ENCODE peak calls at places on chromosomes 12 and 14, in eight cellular contexts. One of them, this sample, is unnamed.

GRCh38 chr12:28513983-28514382 is 323.7 kb downstream of the CCDC91 start:
- DNase-seq in upper lobe of left lung: no peak
- DNase-seq in transverse colon: no peak
- DNase-seq in K562: no peak
- DNase-seq in suprapubic skin: no peak
- DNase-seq in tibial nerve: no peak
- DNase-seq in stomach: no peak
- DNase-seq in H1: no peak
- DNase-seq in this sample: no peak

GRCh38 chr12:75137896-75138295 is 71.7 kb downstream of the KCNC2 start:
- DNase-seq in upper lobe of left lung: no peak
- DNase-seq in transverse colon: no peak
- DNase-seq in K562: no peak
- DNase-seq in suprapubic skin: no peak
- DNase-seq in tibial nerve: no peak
- DNase-seq in stomach: no peak
- DNase-seq in H1: no peak
- DNase-seq in this sample: no peak

GRCh38 chr14:45252356-45253069 is 489 bp downstream of the MIS18BP1 start:
- DNase-seq in upper lobe of left lung: no peak
- DNase-seq in transverse colon: no peak
- DNase-seq in K562: no peak
- DNase-seq in suprapubic skin: no peak
- DNase-seq in tibial nerve: no peak
- DNase-seq in stomach: no peak
- DNase-seq in H1: no peak
- DNase-seq in this sample: no peak

GRCh38 chr12:19546027-19546426 is 106.7 kb downstream of the AEBP2 start:
- DNase-seq in upper lobe of left lung: no peak
- DNase-seq in transverse colon: no peak
- DNase-seq in K562: no peak
- DNase-seq in suprapubic skin: no peak
- DNase-seq in tibial nerve: peak; percentile 26
- DNase-seq in stomach: no peak
- DNase-seq in H1: no peak
- DNase-seq in this sample: peak; percentile 82

GRCh38 chr12:93892431-93893210 is 215.4 kb downstream of the CRADD start:
- DNase-seq in upper lobe of left lung: no peak
- DNase-seq in transverse colon: no peak
- DNase-seq in K562: no peak
- DNase-seq in suprapubic skin: no peak
- DNase-seq in tibial nerve: no peak
- DNase-seq in stomach: no peak
- DNase-seq in H1: no peak
- DNase-seq in this sample: no peak

GRCh38 chr14:58465425-58465824 is 37.9 kb downstream of the KIAA0586 start:
- DNase-seq in upper lobe of left lung: no peak
- DNase-seq in transverse colon: no peak
- DNase-seq in K562: no peak
- DNase-seq in suprapubic skin: no peak
- DNase-seq in tibial nerve: no peak
- DNase-seq in stomach: no peak
- DNase-seq in H1: no peak
- DNase-seq in this sample: no peak

GRCh38 chr12:13959131-13959734 is 22.2 kb downstream of the GRIN2B start:
- DNase-seq in upper lobe of left lung: no peak
- DNase-seq in transverse colon: peak; percentile 41
- DNase-seq in K562: no peak
- DNase-seq in suprapubic skin: no peak
- DNase-seq in tibial nerve: no peak
- DNase-seq in stomach: no peak
- DNase-seq in H1: no peak
- DNase-seq in this sample: no peak

GRCh38 chr12:116498471-116498870 is 60.7 kb upstream of the MAP1LC3B2 start:
- DNase-seq in upper lobe of left lung: no peak
- DNase-seq in transverse colon: no peak
- DNase-seq in K562: no peak
- DNase-seq in suprapubic skin: no peak
- DNase-seq in tibial nerve: no peak
- DNase-seq in stomach: no peak
- DNase-seq in H1: no peak
- DNase-seq in this sample: no peak

GRCh38 chr12:132227782-132228417 is 83.6 kb downstream of the NOC4L start:
- DNase-seq in upper lobe of left lung: no peak
- DNase-seq in transverse colon: no peak
- DNase-seq in K562: no peak
- DNase-seq in suprapubic skin: no peak
- DNase-seq in tibial nerve: no peak
- DNase-seq in stomach: no peak
- DNase-seq in H1: no peak
- DNase-seq in this sample: peak; percentile 60

GRCh38 chr12:22473212-22473611 is 71.1 kb downstream of the C2CD5 start:
- DNase-seq in upper lobe of left lung: no peak
- DNase-seq in transverse colon: no peak
- DNase-seq in K562: no peak
- DNase-seq in suprapubic skin: no peak
- DNase-seq in tibial nerve: no peak
- DNase-seq in stomach: no peak
- DNase-seq in H1: no peak
- DNase-seq in this sample: no peak

GRCh38 chr12:22477894-22478287 is 66.5 kb downstream of the C2CD5 start:
- DNase-seq in upper lobe of left lung: no peak
- DNase-seq in transverse colon: no peak
- DNase-seq in K562: no peak
- DNase-seq in suprapubic skin: no peak
- DNase-seq in tibial nerve: no peak
- DNase-seq in stomach: no peak
- DNase-seq in H1: no peak
- DNase-seq in this sample: no peak

GRCh38 chr12:22477166-22477893 is 67.0 kb downstream of the C2CD5 start:
- DNase-seq in upper lobe of left lung: no peak
- DNase-seq in transverse colon: no peak
- DNase-seq in K562: no peak
- DNase-seq in suprapubic skin: no peak
- DNase-seq in tibial nerve: no peak
- DNase-seq in stomach: no peak
- DNase-seq in H1: no peak
- DNase-seq in this sample: no peak

GRCh38 chr12:22480016-22480415 is 64.3 kb downstream of the C2CD5 start:
- DNase-seq in upper lobe of left lung: no peak
- DNase-seq in transverse colon: no peak
- DNase-seq in K562: peak; percentile 2
- DNase-seq in suprapubic skin: no peak
- DNase-seq in tibial nerve: no peak
- DNase-seq in stomach: no peak
- DNase-seq in H1: no peak
- DNase-seq in this sample: no peak

GRCh38 chr12:22474970-22475720 is 69.2 kb downstream of the C2CD5 start:
- DNase-seq in upper lobe of left lung: no peak
- DNase-seq in transverse colon: no peak
- DNase-seq in K562: no peak
- DNase-seq in suprapubic skin: no peak
- DNase-seq in tibial nerve: no peak
- DNase-seq in stomach: no peak
- DNase-seq in H1: no peak
- DNase-seq in this sample: no peak
- TF ChIP-seq EP300 in upper lobe of left lung: no peak
- TF ChIP-seq EP300 in transverse colon: no peak
- TF ChIP-seq EP300 in K562: no peak
- TF ChIP-seq EP300 in suprapubic skin: no peak
- TF ChIP-seq EP300 in tibial nerve: no peak
- TF ChIP-seq EP300 in stomach: no peak
- TF ChIP-seq EP300 in H1: no peak
- TF ChIP-seq EP300 in this sample: no peak

GRCh38 chr12:31035944-31036665 is 37.6 kb upstream of the DDX11 start:
- DNase-seq in upper lobe of left lung: no peak
- DNase-seq in transverse colon: no peak
- DNase-seq in K562: no peak
- DNase-seq in suprapubic skin: no peak
- DNase-seq in tibial nerve: no peak
- DNase-seq in stomach: no peak
- DNase-seq in H1: no peak
- DNase-seq in this sample: no peak

GRCh38 chr12:31037028-31037427 is 36.6 kb upstream of the DDX11 start:
- DNase-seq in upper lobe of left lung: no peak
- DNase-seq in transverse colon: no peak
- DNase-seq in K562: no peak
- DNase-seq in suprapubic skin: no peak
- DNase-seq in tibial nerve: no peak
- DNase-seq in stomach: no peak
- DNase-seq in H1: no peak
- DNase-seq in this sample: no peak

GRCh38 chr12:31035226-31035625 is 38.4 kb upstream of the DDX11 start:
- DNase-seq in upper lobe of left lung: no peak
- DNase-seq in transverse colon: no peak
- DNase-seq in K562: no peak
- DNase-seq in suprapubic skin: no peak
- DNase-seq in tibial nerve: no peak
- DNase-seq in stomach: no peak
- DNase-seq in H1: no peak
- DNase-seq in this sample: no peak

GRCh38 chr12:31041033-31041564 is 32.6 kb upstream of the DDX11 start:
- DNase-seq in upper lobe of left lung: no peak
- DNase-seq in transverse colon: no peak
- DNase-seq in K562: no peak
- DNase-seq in suprapubic skin: no peak
- DNase-seq in tibial nerve: no peak
- DNase-seq in stomach: no peak
- DNase-seq in H1: no peak
- DNase-seq in this sample: no peak

DNA sequence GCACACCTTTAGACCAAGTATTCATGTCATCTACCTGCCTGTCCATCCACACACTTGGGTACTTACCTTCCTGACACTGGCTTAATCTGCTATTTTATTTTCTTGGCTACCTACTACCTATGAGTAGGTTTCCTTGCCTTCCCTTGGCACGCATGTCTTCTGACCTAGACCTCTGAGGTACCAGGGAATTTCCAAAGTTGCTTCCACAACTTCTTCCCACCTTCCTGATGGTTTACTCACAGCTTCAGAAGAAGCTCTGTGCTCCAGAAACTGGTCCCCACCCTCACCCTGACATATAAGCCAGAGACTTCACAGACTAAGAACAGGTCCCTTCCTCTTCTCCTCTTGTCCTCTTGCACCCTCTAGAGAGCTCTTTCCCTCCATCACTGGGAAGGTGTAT is 35.7 kb upstream of the DDX11 start:
- DNase-seq in upper lobe of left lung: no peak
- DNase-seq in transverse colon: no peak
- DNase-seq in K562: no peak
- DNase-seq in suprapubic skin: no peak
- DNase-seq in tibial nerve: no peak
- DNase-seq in stomach: no peak
- DNase-seq in H1: no peak
- DNase-seq in this sample: no peak
- TF ChIP-seq CTCF in upper lobe of left lung: no peak
- TF ChIP-seq CTCF in transverse colon: no peak
- TF ChIP-seq CTCF in K562: no peak
- TF ChIP-seq CTCF in suprapubic skin: no peak
- TF ChIP-seq CTCF in tibial nerve: no peak
- TF ChIP-seq CTCF in stomach: no peak
- TF ChIP-seq CTCF in H1: no peak
- TF ChIP-seq CTCF in this sample: no peak

GRCh38 chr12:6032726-6033125 is 87.7 kb upstream of the ANO2 start:
- DNase-seq in upper lobe of left lung: no peak
- DNase-seq in transverse colon: no peak
- DNase-seq in K562: no peak
- DNase-seq in suprapubic skin: peak; percentile 31
- DNase-seq in tibial nerve: no peak
- DNase-seq in stomach: no peak
- DNase-seq in H1: no peak
- DNase-seq in this sample: no peak
- TF ChIP-seq EP300 in upper lobe of left lung: no peak
- TF ChIP-seq EP300 in transverse colon: no peak
- TF ChIP-seq EP300 in K562: no peak
- TF ChIP-seq EP300 in suprapubic skin: no peak
- TF ChIP-seq EP300 in tibial nerve: no peak
- TF ChIP-seq EP300 in stomach: no peak
- TF ChIP-seq EP300 in H1: no peak
- TF ChIP-seq EP300 in this sample: no peak

DNA sequence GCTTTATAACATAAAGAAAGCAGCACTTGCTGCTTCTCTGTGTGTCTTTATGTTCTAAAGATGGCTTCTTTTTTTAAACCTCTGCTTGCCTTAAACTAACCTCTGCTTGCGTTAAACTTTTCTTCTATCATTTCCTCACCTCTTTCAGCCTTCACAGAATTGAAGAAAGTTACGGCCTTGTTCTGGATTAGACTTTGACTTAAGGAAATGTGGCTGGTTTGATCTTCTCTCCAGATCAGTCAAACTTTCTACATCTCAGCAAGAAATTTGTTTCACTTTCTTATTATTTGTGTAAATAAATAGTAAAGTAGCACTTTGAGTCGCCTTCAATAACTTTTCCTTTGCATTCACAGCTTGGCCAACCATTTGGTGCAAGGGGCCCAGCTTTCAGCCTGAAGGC is 64.2 kb downstream of the CMAS start:
- DNase-seq in upper lobe of left lung: no peak
- DNase-seq in transverse colon: no peak
- DNase-seq in K562: no peak
- DNase-seq in suprapubic skin: no peak
- DNase-seq in tibial nerve: no peak
- DNase-seq in stomach: no peak
- DNase-seq in H1: no peak
- DNase-seq in this sample: no peak
- TF ChIP-seq CTCF in upper lobe of left lung: no peak
- TF ChIP-seq CTCF in transverse colon: no peak
- TF ChIP-seq CTCF in K562: no peak
- TF ChIP-seq CTCF in suprapubic skin: no peak
- TF ChIP-seq CTCF in tibial nerve: no peak
- TF ChIP-seq CTCF in stomach: no peak
- TF ChIP-seq CTCF in H1: no peak
- TF ChIP-seq CTCF in this sample: no peak

DNA sequence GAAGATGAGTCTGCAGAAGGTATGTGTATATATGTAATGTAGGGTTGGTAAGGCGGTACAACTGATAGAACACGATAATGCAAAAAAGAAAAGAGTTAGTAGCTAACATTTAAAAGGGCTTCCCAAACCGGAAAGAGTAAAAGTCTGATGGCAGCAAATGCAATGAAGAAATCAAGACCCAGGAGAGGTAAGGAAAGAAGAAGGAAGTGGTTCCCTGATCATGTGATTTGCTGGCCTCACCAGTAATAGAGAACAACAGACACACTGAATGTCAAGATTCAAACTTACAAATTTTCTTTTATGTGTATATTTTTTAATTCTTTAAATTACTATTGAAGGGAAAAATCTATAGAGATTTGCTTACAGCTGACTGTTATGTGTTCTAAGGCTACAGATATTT is 18.4 kb downstream of the ZFC3H1 start:
- DNase-seq in upper lobe of left lung: no peak
- DNase-seq in transverse colon: no peak
- DNase-seq in K562: no peak
- DNase-seq in suprapubic skin: no peak
- DNase-seq in tibial nerve: no peak
- DNase-seq in stomach: no peak
- DNase-seq in H1: no peak
- DNase-seq in this sample: no peak
- TF ChIP-seq EP300 in upper lobe of left lung: no peak
- TF ChIP-seq EP300 in transverse colon: no peak
- TF ChIP-seq EP300 in K562: no peak
- TF ChIP-seq EP300 in suprapubic skin: no peak
- TF ChIP-seq EP300 in tibial nerve: no peak
- TF ChIP-seq EP300 in stomach: no peak
- TF ChIP-seq EP300 in H1: no peak
- TF ChIP-seq EP300 in this sample: no peak

GRCh38 chr12:104109446-104110271 is 28.4 kb downstream of the NFYB start:
- DNase-seq in upper lobe of left lung: no peak
- DNase-seq in transverse colon: no peak
- DNase-seq in K562: no peak
- DNase-seq in suprapubic skin: no peak
- DNase-seq in tibial nerve: no peak
- DNase-seq in stomach: no peak
- DNase-seq in H1: no peak
- DNase-seq in this sample: no peak
- TF ChIP-seq CTCF in upper lobe of left lung: no peak
- TF ChIP-seq CTCF in transverse colon: no peak
- TF ChIP-seq CTCF in K562: no peak
- TF ChIP-seq CTCF in suprapubic skin: no peak
- TF ChIP-seq CTCF in tibial nerve: no peak
- TF ChIP-seq CTCF in stomach: no peak
- TF ChIP-seq CTCF in H1: no peak
- TF ChIP-seq CTCF in this sample: no peak